ENCODE peak calls at places on chromosomes 1 and 21, in nine cellular contexts. B, H, I, U, Z, G, F, M and R are unnamed samples.
A peak's percentile ranks its signal among the peaks of the same experiment; 100 is the strongest.

GRCh38 chr1:25549273-25550154 is 6.1 kb downstream of the LDLRAP1 start:
- DNase-seq in B (peak; percentile 41), H (no peak), I (no peak), U (no peak), Z (peak; percentile 75), G (peak; percentile 74), F (peak; percentile 92), M (no peak), R (no peak)

GRCh38 chr1:14608308-14608707 is 9.8 kb downstream of the KAZN start:
- DNase-seq in B (no peak), H (no peak), I (no peak), U (no peak), Z (no peak), G (no peak), F (no peak), M (no peak), R (no peak)

GRCh38 chr1:226046240-226046639 is 16.3 kb upstream of the H3-3A start:
- DNase-seq in B (no peak), H (no peak), I (no peak), U (no peak), Z (no peak), G (no peak), F (peak; percentile 52), M (no peak), R (no peak)

GRCh38 chr21:38995071-38995669 is 188.1 kb downstream of the PSMG1 start:
- DNase-seq in B (no peak), H (no peak), I (no peak), U (no peak), Z (no peak), G (no peak), F (no peak), M (no peak), R (no peak)

GRCh38 chr1:171506525-171507304 is 21.4 kb downstream of the PRRC2C start:
- DNase-seq in B (peak; percentile 41), H (peak; percentile 41), I (no peak), U (no peak), Z (no peak), G (no peak), F (no peak), M (no peak), R (no peak)

GRCh38 chr1:86499987-86500593 is 31.4 kb downstream of the CLCA1 start:
- DNase-seq in B (peak; percentile 9), H (peak; percentile 93), I (no peak), U (peak; percentile 25), Z (peak; percentile 18), G (no peak), F (no peak), M (no peak), R (no peak)

GRCh38 chr1:5904551-5904950 is 87.7 kb downstream of the NPHP4 start:
- DNase-seq in B (no peak), H (no peak), I (no peak), U (no peak), Z (no peak), G (no peak), F (no peak), M (no peak), R (peak; percentile 34)

GRCh38 chr1:151144474-151145157 is 1.8 kb downstream of the SEMA6C start:
- DNase-seq in B (no peak), H (peak; percentile 46), I (no peak), U (no peak), Z (no peak), G (peak; percentile 63), F (no peak), M (no peak), R (peak; percentile 9)

GRCh38 chr21:45989355-45990048 is 7.9 kb downstream of the COL6A1 start:
- DNase-seq in B (no peak), H (no peak), I (no peak), U (no peak), Z (no peak), G (no peak), F (no peak), M (no peak), R (peak; percentile 46)

GRCh38 chr1:222283147-222283768 is 264.6 kb downstream of the HHIPL2 start:
- DNase-seq in B (no peak), H (no peak), I (no peak), U (no peak), Z (no peak), G (no peak), F (no peak), M (no peak), R (no peak)

GRCh38 chr1:43147625-43148319 is 24.3 kb downstream of the EBNA1BP2 start:
- DNase-seq in B (peak; percentile 80), H (peak; percentile 99), I (peak; percentile 86), U (peak; percentile 91), Z (peak; percentile 26), G (peak; percentile 89), F (peak; percentile 49), M (peak; percentile 94), R (peak; percentile 58)

DNA sequence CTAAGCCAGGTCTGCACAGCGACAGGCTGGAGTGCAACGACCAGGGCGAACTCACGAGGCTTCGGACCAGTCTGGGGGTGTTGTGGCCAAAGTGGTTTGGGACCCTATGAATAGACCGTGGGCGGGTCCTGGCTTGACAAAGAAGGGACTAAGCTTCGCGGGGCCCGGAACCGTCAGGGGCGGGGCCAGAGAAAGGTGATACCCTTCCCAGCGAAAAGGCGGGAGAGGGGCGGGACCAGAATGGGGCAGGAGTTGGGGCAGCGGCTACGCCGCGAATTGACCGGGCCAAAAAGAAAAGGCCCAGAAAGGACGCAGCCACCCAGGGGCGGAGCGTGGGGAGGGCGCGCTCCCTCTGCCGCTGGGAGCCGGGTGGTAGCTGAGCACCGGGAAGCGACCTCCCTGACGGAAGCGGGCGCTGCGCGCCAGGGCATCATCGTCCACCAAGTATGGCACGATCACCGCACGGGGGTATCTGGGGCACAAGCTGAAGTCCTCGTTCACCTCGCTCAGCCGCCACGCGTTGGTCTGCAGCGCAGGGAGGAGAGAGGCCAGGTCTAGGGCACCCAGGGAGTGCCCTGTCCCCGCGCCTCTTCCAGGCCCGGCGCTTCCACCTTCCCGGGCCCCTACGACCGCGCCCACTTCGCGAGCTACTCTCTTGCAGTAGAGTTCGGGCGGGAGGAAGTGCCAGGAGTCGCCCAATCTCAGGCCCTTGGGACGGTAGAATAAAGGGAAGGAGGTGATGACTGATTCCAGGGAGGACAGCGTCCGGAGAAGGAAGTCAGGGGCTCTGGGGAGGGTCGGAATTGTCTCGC is 6.7 kb upstream of the FAM167B start:
- DNase-seq in B (peak; percentile 35), H (peak; percentile 99), I (peak; percentile 76), U (peak; percentile 89), Z (peak; percentile 58), G (peak; percentile 80), F (peak; percentile 87), M (peak; percentile 85), R (peak; percentile 75)
- TF ChIP-seq POLR2AphosphoS5 in B (peak; percentile 19), H (peak; percentile 94), I (peak; percentile 81), U (peak; percentile 34), Z (peak; percentile 87), G (peak; percentile 61), F (peak; percentile 87), M (peak; percentile 81), R (peak; percentile 32)

DNA sequence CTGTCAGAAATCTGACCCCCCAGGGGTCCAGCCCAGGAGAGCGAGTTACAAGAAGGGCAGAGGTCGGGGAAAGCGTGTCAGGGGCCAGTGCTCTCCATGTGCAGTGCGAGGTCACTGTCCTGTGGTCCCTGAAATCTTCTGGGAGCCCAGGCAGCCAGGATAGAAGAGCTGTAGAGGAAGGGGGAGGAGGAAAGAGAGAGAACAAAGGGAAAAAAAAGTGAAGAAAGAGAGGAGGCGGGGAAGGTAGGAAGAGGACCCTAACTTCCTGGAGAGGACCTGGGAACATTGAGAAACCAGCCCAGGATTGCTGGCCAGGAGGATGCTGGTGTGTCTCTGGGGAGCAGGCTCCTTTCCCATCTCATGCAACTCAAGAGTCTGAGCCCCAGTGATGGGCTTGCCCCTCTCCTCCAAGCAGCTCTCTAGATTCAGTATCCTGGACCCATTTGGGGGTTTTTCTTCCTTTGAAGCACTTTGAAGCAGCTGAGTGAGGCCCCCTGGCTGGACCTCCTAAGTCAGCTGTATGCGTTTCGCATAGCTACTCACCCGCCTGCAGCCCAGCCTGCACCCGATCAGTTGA is 6.8 kb upstream of the INAVA start:
- DNase-seq in B (no peak), H (peak; percentile 21), I (no peak), U (no peak), Z (no peak), G (no peak), F (no peak), M (no peak), R (no peak)
- H3K4me3 ChIP-seq in B (no peak overlapping the region), H (no peak overlapping the region), I (no peak overlapping the region), U (no peak overlapping the region), Z (no peak overlapping the region), G (no peak overlapping the region), F (no peak overlapping the region), M (no peak overlapping the region), R (no peak overlapping the region)

GRCh38 chr1:167638064-167638463 is 8.0 kb downstream of the RCSD1 start:
- DNase-seq in B (no peak), H (no peak), I (no peak), U (no peak), Z (no peak), G (no peak), F (no peak), M (no peak), R (no peak)

GRCh38 chr1:167635941-167636340 is 5.9 kb downstream of the RCSD1 start:
- DNase-seq in B (no peak), H (no peak), I (no peak), U (no peak), Z (no peak), G (no peak), F (no peak), M (no peak), R (no peak)

GRCh38 chr1:167634435-167634834 is 4.4 kb downstream of the RCSD1 start:
- DNase-seq in B (no peak), H (no peak), I (no peak), U (no peak), Z (no peak), G (no peak), F (no peak), M (no peak), R (no peak)

GRCh38 chr1:167633258-167633944 is 3.4 kb downstream of the RCSD1 start:
- DNase-seq in B (no peak), H (no peak), I (no peak), U (no peak), Z (no peak), G (no peak), F (no peak), M (no peak), R (no peak)

GRCh38 chr1:167635233-167635648 is 5.2 kb downstream of the RCSD1 start:
- DNase-seq in B (no peak), H (peak; percentile 85), I (no peak), U (no peak), Z (no peak), G (no peak), F (no peak), M (no peak), R (no peak)
- TF ChIP-seq POLR2AphosphoS5 in B (no peak), H (no peak), I (no peak), U (no peak), Z (no peak), G (no peak), F (no peak), M (no peak), R (no peak)

DNA sequence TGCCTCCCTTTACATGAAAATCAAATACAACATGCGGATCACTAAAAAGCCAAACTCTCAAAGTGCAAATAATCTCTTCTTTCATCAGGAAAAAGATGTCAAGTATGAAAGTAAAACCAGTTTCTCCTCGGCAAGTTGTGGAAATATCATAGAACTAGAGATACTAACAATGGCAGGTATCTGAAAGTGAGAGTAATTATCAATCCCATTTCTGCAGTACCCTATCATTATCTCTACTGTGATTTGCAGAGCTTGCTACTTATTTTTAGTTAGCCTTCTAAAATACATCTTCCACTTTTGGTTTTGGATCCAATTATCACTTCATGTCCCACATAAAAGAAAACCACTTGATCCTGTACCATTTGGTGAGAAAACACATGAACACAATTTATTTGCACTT is 3.0 kb downstream of the TP53BP2 start:
- DNase-seq in B (no peak), H (no peak), I (no peak), U (no peak), Z (no peak), G (no peak), F (no peak), M (no peak), R (no peak)
- H3K4me3 ChIP-seq in B (no peak overlapping the region), H (no peak overlapping the region), I (no peak overlapping the region), U (no peak overlapping the region), Z (no peak overlapping the region), G (no peak overlapping the region), F (no peak overlapping the region), M (no peak overlapping the region), R (no peak overlapping the region)